ENCODE peak calls at places on chromosomes 7 and 10, in seven cellular contexts. B, M, E, R, X, Z and L are unnamed samples.

GRCh38 chr7:66970310-66970709 is 25.1 kb downstream of the SBDS start:
- DNase-seq in B (no peak), M (no peak), E (no peak), R (peak), X (no peak), Z (no peak), L (no peak)

GRCh38 chr7:157685430-157686284 is 348.9 kb downstream of the DNAJB6 start:
- DNase-seq in B (no peak), M (no peak), E (no peak), R (no peak), X (no peak), Z (no peak), L (no peak)

GRCh38 chr7:148905093-148905666 is 21.1 kb upstream of the EZH2 start:
- DNase-seq in B (no peak), M (no peak), E (no peak), R (no peak), X (no peak), Z (no peak), L (peak)

GRCh38 chr7:105664816-105665525 is 83.7 kb upstream of the EFCAB10 start:
- DNase-seq in B (no peak), M (peak), E (no peak), R (no peak), X (no peak), Z (peak), L (peak)

GRCh38 chr7:128931186-128931798 is 6.4 kb upstream of the IRF5 start:
- DNase-seq in B (no peak), M (no peak), E (no peak), R (peak), X (no peak), Z (no peak), L (no peak)

GRCh38 chr7:105811189-105811847 is 65.1 kb downstream of the ATXN7L1 start:
- DNase-seq in B (no peak), M (no peak), E (no peak), R (peak), X (no peak), Z (no peak), L (no peak)

GRCh38 chr7:6508539-6508938 is 42.7 kb downstream of the GRID2IP start:
- DNase-seq in B (no peak), M (no peak), E (no peak), R (no peak), X (no peak), Z (no peak), L (no peak)

GRCh38 chr7:150357771-150358427 is 10.7 kb upstream of the REPIN1 start:
- DNase-seq in B (no peak), M (no peak), E (no peak), R (peak), X (no peak), Z (no peak), L (no peak)

GRCh38 chr7:6210973-6211372 is 61.5 kb downstream of the CYTH3 start:
- DNase-seq in B (no peak), M (no peak), E (no peak), R (no peak), X (no peak), Z (no peak), L (no peak)

GRCh38 chr7:72268826-72269225 is 143.3 kb downstream of the CALN1 start:
- DNase-seq in B (no peak), M (no peak), E (no peak), R (no peak), X (no peak), Z (no peak), L (no peak)

GRCh38 chr10:59088912-59089573 is 87.4 kb upstream of the PHYHIPL start:
- DNase-seq in B (peak), M (no peak), E (no peak), R (no peak), X (no peak), Z (no peak), L (no peak)

GRCh38 chr7:2242541-2243482 is 786 bp downstream of the NUDT1 start:
- DNase-seq in B (peak), M (no peak), E (peak), R (no peak), X (peak), Z (no peak), L (peak)

GRCh38 chr10:49600046-49600445 is 10.1 kb upstream of the SLC18A3 start:
- DNase-seq in B (no peak), M (no peak), E (peak), R (no peak), X (no peak), Z (no peak), L (no peak)

GRCh38 chr7:143408247-143408685 is 390 bp downstream of the EPHA1 start:
- DNase-seq in B (no peak), M (no peak), E (no peak), R (no peak), X (no peak), Z (no peak), L (no peak)